ENCODE peak calls at places on chromosomes 6 and 20, in seven cellular contexts. One of them, this sample, is unnamed.

GRCh38 chr6:157997893-157998608 is 16.4 kb downstream of the SYNJ2 start:
- DNase-seq in mesendoderm: no peak
- DNase-seq in ovary: peak; percentile 8
- DNase-seq in mesenchymal stem cell: no peak
- DNase-seq in GM23248: no peak
- DNase-seq in substantia nigra: no peak
- DNase-seq in H9: no peak
- DNase-seq in this sample: no peak

GRCh38 chr6:118864330-118865166 is 29.4 kb upstream of the ASF1A start:
- DNase-seq in mesendoderm: no peak
- DNase-seq in ovary: no peak
- DNase-seq in mesenchymal stem cell: no peak
- DNase-seq in GM23248: no peak
- DNase-seq in substantia nigra: no peak
- DNase-seq in H9: no peak
- DNase-seq in this sample: no peak

GRCh38 chr6:42409582-42409981 is 42.1 kb downstream of the TRERF1 start:
- DNase-seq in mesendoderm: no peak
- DNase-seq in ovary: no peak
- DNase-seq in mesenchymal stem cell: no peak
- DNase-seq in GM23248: no peak
- DNase-seq in substantia nigra: no peak
- DNase-seq in H9: no peak
- DNase-seq in this sample: no peak

GRCh38 chr20:45347936-45348809 is at the start of gene SDC4:
- DNase-seq in mesendoderm: peak; percentile 59
- DNase-seq in ovary: peak; percentile 74
- DNase-seq in mesenchymal stem cell: peak; percentile 73
- DNase-seq in GM23248: peak; percentile 88
- DNase-seq in substantia nigra: peak; percentile 40
- DNase-seq in H9: peak; percentile 63
- DNase-seq in this sample: peak; percentile 35

GRCh38 chr6:138815797-138816528 is 20.1 kb downstream of the ECT2L start:
- DNase-seq in mesendoderm: peak; percentile 74
- DNase-seq in ovary: no peak
- DNase-seq in mesenchymal stem cell: peak; percentile 81
- DNase-seq in GM23248: peak; percentile 81
- DNase-seq in substantia nigra: no peak
- DNase-seq in H9: no peak
- DNase-seq in this sample: no peak

GRCh38 chr6:154683756-154684523 is 49.3 kb upstream of the SCAF8 start:
- DNase-seq in mesendoderm: no peak
- DNase-seq in ovary: no peak
- DNase-seq in mesenchymal stem cell: peak; percentile 48
- DNase-seq in GM23248: peak; percentile 70
- DNase-seq in substantia nigra: no peak
- DNase-seq in H9: no peak
- DNase-seq in this sample: no peak

GRCh38 chr6:163415176-163415619 is 680 bp downstream of the QKI start:
- DNase-seq in mesendoderm: peak; percentile 59
- DNase-seq in ovary: peak; percentile 65
- DNase-seq in mesenchymal stem cell: no peak
- DNase-seq in GM23248: no peak
- DNase-seq in substantia nigra: no peak
- DNase-seq in H9: no peak
- DNase-seq in this sample: no peak

GRCh38 chr6:2790588-2790987 is 25.4 kb downstream of the WRNIP1 start:
- DNase-seq in mesendoderm: peak; percentile 94
- DNase-seq in ovary: no peak
- DNase-seq in mesenchymal stem cell: peak; percentile 74
- DNase-seq in GM23248: peak; percentile 83
- DNase-seq in substantia nigra: no peak
- DNase-seq in H9: peak; percentile 79
- DNase-seq in this sample: no peak

GRCh38 chr20:18284805-18285533 is 3.4 kb upstream of the ZNF133 start:
- DNase-seq in mesendoderm: no peak
- DNase-seq in ovary: no peak
- DNase-seq in mesenchymal stem cell: peak; percentile 31
- DNase-seq in GM23248: peak; percentile 40
- DNase-seq in substantia nigra: no peak
- DNase-seq in H9: no peak
- DNase-seq in this sample: no peak

GRCh38 chr6:165931675-165932074 is 236.0 kb downstream of the TBXT start:
- DNase-seq in mesendoderm: peak; percentile 36
- DNase-seq in ovary: no peak
- DNase-seq in mesenchymal stem cell: no peak
- DNase-seq in GM23248: no peak
- DNase-seq in substantia nigra: no peak
- DNase-seq in H9: peak; percentile 39
- DNase-seq in this sample: no peak

GRCh38 chr6:50826803-50827202 is 8.1 kb downstream of the TFAP2B start:
- DNase-seq in mesendoderm: no peak
- DNase-seq in ovary: no peak
- DNase-seq in mesenchymal stem cell: no peak
- DNase-seq in GM23248: no peak
- DNase-seq in substantia nigra: no peak
- DNase-seq in H9: no peak
- DNase-seq in this sample: no peak

GRCh38 chr20:46890682-46891081 is 4.0 kb upstream of the EYA2 start:
- DNase-seq in mesendoderm: no peak
- DNase-seq in ovary: no peak
- DNase-seq in mesenchymal stem cell: no peak
- DNase-seq in GM23248: no peak
- DNase-seq in substantia nigra: no peak
- DNase-seq in H9: no peak
- DNase-seq in this sample: no peak

GRCh38 chr6:43146709-43147108 is 24.4 kb upstream of the SRF start:
- DNase-seq in mesendoderm: no peak
- DNase-seq in ovary: no peak
- DNase-seq in mesenchymal stem cell: no peak
- DNase-seq in GM23248: no peak
- DNase-seq in substantia nigra: no peak
- DNase-seq in H9: no peak
- DNase-seq in this sample: no peak

GRCh38 chr20:47358672-47359532 is 2.4 kb upstream of the ZMYND8 start:
- DNase-seq in mesendoderm: peak; percentile 98
- DNase-seq in ovary: peak; percentile 62
- DNase-seq in mesenchymal stem cell: peak; percentile 86
- DNase-seq in GM23248: peak; percentile 90
- DNase-seq in substantia nigra: peak; percentile 48
- DNase-seq in H9: peak; percentile 75
- DNase-seq in this sample: peak; percentile 69

GRCh38 chr6:30091577-30092381 is 16.2 kb upstream of the RNF39 start:
- DNase-seq in mesendoderm: peak; percentile 56
- DNase-seq in ovary: no peak
- DNase-seq in mesenchymal stem cell: peak; percentile 69
- DNase-seq in GM23248: peak; percentile 89
- DNase-seq in substantia nigra: no peak
- DNase-seq in H9: peak; percentile 72
- DNase-seq in this sample: peak; percentile 87

DNA sequence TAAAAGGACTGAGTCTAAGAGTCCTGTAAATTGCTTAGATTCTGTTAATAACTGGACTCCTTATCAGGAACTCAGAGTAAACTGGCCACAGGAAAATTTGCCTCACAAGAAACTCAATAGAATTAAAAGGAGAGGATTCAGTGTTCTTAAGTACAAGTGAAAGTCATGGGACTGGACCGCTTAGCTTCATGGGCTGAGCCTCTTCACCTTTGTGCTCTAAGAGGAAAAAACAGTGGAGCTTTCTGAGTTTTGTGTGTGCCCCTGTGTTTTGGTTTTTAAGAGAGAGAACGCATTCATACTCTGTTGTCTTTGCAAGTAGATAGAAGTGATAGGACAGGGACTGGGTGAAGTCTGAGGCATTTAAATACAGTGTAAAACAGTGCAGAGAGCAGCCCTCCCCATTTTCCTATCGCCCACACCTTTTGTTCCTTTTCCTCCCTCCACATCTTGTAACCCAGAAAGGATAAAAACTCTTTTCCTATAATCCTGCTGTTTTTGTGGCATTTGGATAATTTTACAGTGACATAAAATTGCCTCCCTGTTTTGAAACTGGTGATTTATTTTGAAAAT is 49.6 kb downstream of the FOXO3 start:
- DNase-seq in mesendoderm: no peak
- DNase-seq in ovary: no peak
- DNase-seq in mesenchymal stem cell: no peak
- DNase-seq in GM23248: no peak
- DNase-seq in substantia nigra: no peak
- DNase-seq in H9: no peak
- DNase-seq in this sample: no peak
- H3K27ac ChIP-seq in mesendoderm: no peak overlapping the region
- H3K27ac ChIP-seq in ovary: no peak overlapping the region
- H3K27ac ChIP-seq in mesenchymal stem cell: no peak overlapping the region
- H3K27ac ChIP-seq in GM23248: no peak overlapping the region
- H3K27ac ChIP-seq in substantia nigra: no peak overlapping the region
- H3K27ac ChIP-seq in H9: no peak overlapping the region
- H3K27ac ChIP-seq in this sample: no peak overlapping the region

GRCh38 chr6:85465762-85466161 is 15.9 kb downstream of the NT5E start:
- DNase-seq in mesendoderm: no peak
- DNase-seq in ovary: no peak
- DNase-seq in mesenchymal stem cell: peak; percentile 50
- DNase-seq in GM23248: no peak
- DNase-seq in substantia nigra: no peak
- DNase-seq in H9: no peak
- DNase-seq in this sample: no peak

GRCh38 chr6:85462673-85463072 is 12.8 kb downstream of the NT5E start:
- DNase-seq in mesendoderm: no peak
- DNase-seq in ovary: no peak
- DNase-seq in mesenchymal stem cell: no peak
- DNase-seq in GM23248: no peak
- DNase-seq in substantia nigra: no peak
- DNase-seq in H9: no peak
- DNase-seq in this sample: no peak

GRCh38 chr6:85464722-85465150 is 14.9 kb downstream of the NT5E start:
- DNase-seq in mesendoderm: no peak
- DNase-seq in ovary: no peak
- DNase-seq in mesenchymal stem cell: peak; percentile 97
- DNase-seq in GM23248: peak; percentile 94
- DNase-seq in substantia nigra: no peak
- DNase-seq in H9: no peak
- DNase-seq in this sample: peak; percentile 96

GRCh38 chr6:85463621-85464259 is 13.9 kb downstream of the NT5E start:
- DNase-seq in mesendoderm: no peak
- DNase-seq in ovary: no peak
- DNase-seq in mesenchymal stem cell: no peak
- DNase-seq in GM23248: no peak
- DNase-seq in substantia nigra: no peak
- DNase-seq in H9: no peak
- DNase-seq in this sample: no peak

DNA sequence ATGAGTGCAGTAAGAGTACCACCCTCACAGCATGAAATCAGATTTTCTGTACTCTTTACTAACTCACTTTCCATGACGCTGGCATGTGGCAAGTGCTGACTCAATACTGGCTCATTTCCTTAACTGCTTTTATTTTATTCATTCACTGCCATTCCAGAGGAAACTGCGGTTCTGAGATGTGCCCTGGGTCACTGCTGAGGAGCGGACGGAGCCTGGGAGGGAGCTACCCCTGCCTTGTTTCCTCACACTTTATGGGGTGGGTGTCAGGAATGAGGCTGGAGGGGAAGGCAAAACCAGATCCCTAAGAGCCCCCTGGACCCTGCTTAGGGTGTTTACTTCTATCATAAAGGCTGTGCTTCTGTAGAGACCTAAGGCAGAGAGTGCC is 14.4 kb downstream of the NT5E start:
- DNase-seq in mesendoderm: no peak
- DNase-seq in ovary: no peak
- DNase-seq in mesenchymal stem cell: peak; percentile 99
- DNase-seq in GM23248: peak; percentile 99
- DNase-seq in substantia nigra: no peak
- DNase-seq in H9: no peak
- DNase-seq in this sample: peak; percentile 83
- H3K27ac ChIP-seq in mesendoderm: no peak overlapping the region
- H3K27ac ChIP-seq in ovary: no peak overlapping the region
- H3K27ac ChIP-seq in mesenchymal stem cell: peak overlapping the region; percentile 81
- H3K27ac ChIP-seq in GM23248: peak overlapping the region; percentile 100
- H3K27ac ChIP-seq in substantia nigra: no peak overlapping the region
- H3K27ac ChIP-seq in H9: no peak overlapping the region
- H3K27ac ChIP-seq in this sample: peak overlapping the region; percentile 73

GRCh38 chr6:79599725-79600259 is 31.3 kb upstream of the SH3BGRL2 start:
- DNase-seq in mesendoderm: no peak
- DNase-seq in ovary: no peak
- DNase-seq in mesenchymal stem cell: no peak
- DNase-seq in GM23248: no peak
- DNase-seq in substantia nigra: no peak
- DNase-seq in H9: no peak
- DNase-seq in this sample: no peak
- H3K27ac ChIP-seq in mesendoderm: no peak overlapping the region
- H3K27ac ChIP-seq in ovary: no peak overlapping the region
- H3K27ac ChIP-seq in mesenchymal stem cell: no peak overlapping the region
- H3K27ac ChIP-seq in GM23248: no peak overlapping the region
- H3K27ac ChIP-seq in substantia nigra: no peak overlapping the region
- H3K27ac ChIP-seq in H9: no peak overlapping the region
- H3K27ac ChIP-seq in this sample: no peak overlapping the region

DNA sequence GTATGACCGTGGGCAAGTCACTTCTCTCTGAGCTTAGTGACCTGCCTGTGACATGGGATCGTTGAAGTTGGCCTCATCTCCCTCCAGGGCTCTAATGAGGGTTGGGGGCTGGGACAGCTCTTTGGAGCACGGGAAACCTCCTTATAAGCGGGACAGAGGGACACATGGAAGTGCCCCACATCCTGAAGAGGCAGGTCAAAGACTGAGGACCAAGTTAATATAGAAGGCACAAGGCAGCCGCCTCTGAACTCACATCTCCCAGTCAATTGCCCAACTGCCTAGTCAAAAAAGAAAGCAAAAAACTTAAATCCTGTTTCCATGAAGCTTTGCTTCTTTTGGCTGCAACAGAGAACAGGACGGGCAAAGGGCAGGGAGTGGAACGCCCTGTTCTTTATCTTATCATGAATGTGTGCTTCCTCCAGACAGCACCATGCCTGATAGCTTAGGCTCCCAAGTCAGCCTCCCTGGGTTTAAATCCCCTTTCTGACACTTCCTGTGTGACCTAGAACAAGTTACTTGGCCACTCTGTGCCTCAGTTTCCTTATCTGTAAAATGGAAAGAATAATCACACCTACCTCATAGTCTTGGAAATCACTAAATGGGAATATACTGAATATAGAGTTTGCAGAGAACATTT is 27.1 kb downstream of the LBP start:
- DNase-seq in mesendoderm: peak; percentile 26
- DNase-seq in ovary: no peak
- DNase-seq in mesenchymal stem cell: no peak
- DNase-seq in GM23248: no peak
- DNase-seq in substantia nigra: no peak
- DNase-seq in H9: no peak
- DNase-seq in this sample: no peak
- H3K27ac ChIP-seq in mesendoderm: no peak overlapping the region
- H3K27ac ChIP-seq in ovary: no peak overlapping the region
- H3K27ac ChIP-seq in mesenchymal stem cell: no peak overlapping the region
- H3K27ac ChIP-seq in GM23248: no peak overlapping the region
- H3K27ac ChIP-seq in substantia nigra: no peak overlapping the region
- H3K27ac ChIP-seq in H9: no peak overlapping the region
- H3K27ac ChIP-seq in this sample: no peak overlapping the region

DNA sequence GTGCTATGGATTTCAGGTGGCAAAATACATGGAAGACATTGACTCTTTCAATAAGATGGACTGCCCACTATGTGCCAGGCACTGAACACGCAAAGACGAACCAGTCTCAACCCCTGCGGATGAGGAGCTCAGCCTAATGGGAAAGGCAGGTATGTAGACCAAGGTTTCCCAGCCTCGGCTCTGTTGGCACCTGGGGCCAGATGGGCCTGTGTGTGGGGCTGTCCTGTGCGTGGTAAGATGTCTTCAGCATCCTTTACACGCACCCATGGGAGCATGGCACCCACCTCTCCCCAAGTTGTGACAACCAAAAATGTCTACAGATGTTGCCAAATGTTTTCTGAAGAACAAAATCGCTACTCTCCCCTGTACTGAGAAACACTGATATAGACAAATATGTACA is 82.6 kb upstream of the FOXQ1 start:
- DNase-seq in mesendoderm: no peak
- DNase-seq in ovary: no peak
- DNase-seq in mesenchymal stem cell: no peak
- DNase-seq in GM23248: no peak
- DNase-seq in substantia nigra: no peak
- DNase-seq in H9: no peak
- DNase-seq in this sample: no peak
- H3K27ac ChIP-seq in mesendoderm: no peak overlapping the region
- H3K27ac ChIP-seq in ovary: no peak overlapping the region
- H3K27ac ChIP-seq in mesenchymal stem cell: no peak overlapping the region
- H3K27ac ChIP-seq in GM23248: no peak overlapping the region
- H3K27ac ChIP-seq in substantia nigra: no peak overlapping the region
- H3K27ac ChIP-seq in H9: no peak overlapping the region
- H3K27ac ChIP-seq in this sample: no peak overlapping the region